ENCODE peak calls at places on chromosomes 4 and X, in four cellular contexts. A, O, W and J are unnamed samples.

GRCh38 chr4:2272828-2273120 is 10.9 kb upstream of the MXD4 start:
- DNase-seq in A (no peak), O (no peak), W (no peak), J (no peak)

GRCh38 chr4:113541933-113542332 is 219.6 kb downstream of the CAMK2D start:
- DNase-seq in A (no peak), O (no peak), W (no peak), J (no peak)

GRCh38 chrX:16725067-16725466 is 5.7 kb downstream of the SYAP1 start:
- DNase-seq in A (no peak), O (no peak), W (no peak), J (no peak)

GRCh38 chrX:54427837-54428424 is 12.3 kb upstream of the TSR2 start:
- DNase-seq in A (no peak), O (no peak), W (no peak), J (no peak)

GRCh38 chr4:15725608-15726007 is 22.7 kb downstream of the BST1 start:
- DNase-seq in A (no peak), O (no peak), W (no peak), J (peak)

GRCh38 chr4:10348241-10348640 is 109.0 kb downstream of the ZNF518B start:
- DNase-seq in A (no peak), O (no peak), W (no peak), J (no peak)

GRCh38 chr4:182235016-182235415 is 8.2 kb upstream of the TENM3 start:
- DNase-seq in A (no peak), O (no peak), W (peak), J (no peak)

GRCh38 chr4:145487626-145488025 is 6.0 kb downstream of the SMAD1 start:
- DNase-seq in A (no peak), O (no peak), W (no peak), J (no peak)

GRCh38 chr4:22962186-22962786 is 269.5 kb downstream of the GBA3 start:
- DNase-seq in A (no peak), O (no peak), W (no peak), J (peak)

GRCh38 chr4:84852081-84852480 is 114.4 kb downstream of the WDFY3 start:
- DNase-seq in A (no peak), O (no peak), W (no peak), J (no peak)

GRCh38 chr4:146472404-146472803 is 49.3 kb downstream of the SLC10A7 start:
- DNase-seq in A (peak), O (no peak), W (no peak), J (no peak)

GRCh38 chr4:156575430-156576073 is 396.0 kb downstream of the PDGFC start:
- DNase-seq in A (peak), O (no peak), W (peak), J (no peak)

GRCh38 chr4:137083571-137083970 is 448.7 kb downstream of the PCDH18 start:
- DNase-seq in A (no peak), O (no peak), W (no peak), J (peak)

GRCh38 chrX:69027181-69028005 is 137.9 kb downstream of the PJA1 start:
- DNase-seq in A (no peak), O (no peak), W (peak), J (peak)

GRCh38 chr4:912548-913279 is 19.4 kb downstream of the GAK start:
- DNase-seq in A (no peak), O (no peak), W (no peak), J (no peak)

GRCh38 chr4:54568184-54568583 is 89.6 kb upstream of the KIT start:
- DNase-seq in A (no peak), O (no peak), W (peak), J (peak)
- H4K91ac ChIP-seq in A (no peak), O (no peak), W (no peak), J (no peak)

GRCh38 chr4:170001688-170002267 is 24.4 kb downstream of the MFAP3L start:
- DNase-seq in A (no peak), O (no peak), W (no peak), J (no peak)
- H2BK12ac ChIP-seq in A (no peak), O (no peak), W (no peak), J (no peak)

GRCh38 chr4:184536070-184536880 is 61.9 kb upstream of the IRF2 start:
- DNase-seq in A (no peak), O (no peak), W (no peak), J (peak)
- H2AFZ ChIP-seq in A (no peak), O (no peak), W (no peak), J (no peak)

DNA sequence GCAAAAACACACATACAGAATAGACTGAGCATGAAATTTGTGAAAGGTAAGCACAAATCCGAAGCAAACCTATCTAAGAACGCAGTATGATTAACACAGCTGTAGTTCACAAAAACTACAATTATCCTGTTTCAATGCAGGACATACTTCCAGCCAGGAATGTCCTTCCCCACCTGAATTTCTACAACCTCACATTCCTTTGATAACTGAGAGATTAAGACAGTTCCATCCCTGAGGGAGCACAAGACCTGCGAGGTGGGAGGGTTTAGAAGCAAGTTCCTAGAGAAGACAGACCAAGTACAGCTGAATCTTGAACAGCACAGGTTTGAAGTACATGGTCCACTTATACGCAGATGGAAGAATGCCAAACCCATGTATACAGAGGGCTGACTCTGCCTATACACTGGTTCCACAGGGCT is 10.6 kb downstream of the ABCG2 start:
- DNase-seq in A (no peak), O (no peak), W (peak), J (peak)
- H4K91ac ChIP-seq in A (no peak), O (no peak), W (peak), J (no peak)